ENCODE peak calls at places on chromosome 11, in seven cellular contexts. L is OCI-LY7, I is esophagus squamous epithelium, J is HCT116, T is omental fat pad, U is PC-3, A is cardiac fibroblast. X is an unnamed sample.

GRCh38 chr11:6229911-6230310 is 4.5 kb downstream of the FHIP1B start:
- DNase-seq in L (peak), I (no peak), J (no peak), T (no peak), U (no peak), A (no peak), X (no peak)

GRCh38 chr11:44797886-44798683 is 71.3 kb downstream of the TSPAN18 start:
- DNase-seq in L (no peak), I (no peak), J (no peak), T (no peak), U (no peak), A (no peak), X (no peak)

GRCh38 chr11:130476200-130476921 is 27.9 kb downstream of the ADAMTS15 start:
- DNase-seq in L (no peak), I (no peak), J (no peak), T (no peak), U (no peak), A (no peak), X (no peak)

GRCh38 chr11:74671520-74672196 is 59.6 kb downstream of the CHRDL2 start:
- DNase-seq in L (no peak), I (no peak), J (no peak), T (no peak), U (peak), A (peak), X (no peak)

GRCh38 chr11:2800655-2801531 is 84.7 kb downstream of the CDKN1C start:
- DNase-seq in L (no peak), I (no peak), J (no peak), T (no peak), U (no peak), A (no peak), X (peak)

GRCh38 chr11:79786961-79787360 is 346.1 kb upstream of the TENM4 start:
- DNase-seq in L (no peak), I (no peak), J (no peak), T (no peak), U (no peak), A (no peak), X (no peak)

GRCh38 chr11:73151371-73151870 is 9.3 kb upstream of the FCHSD2 start:
- DNase-seq in L (peak), I (no peak), J (no peak), T (no peak), U (no peak), A (no peak), X (no peak)

GRCh38 chr11:22193348-22194051 is 615 bp downstream of the ANO5 start:
- DNase-seq in L (no peak), I (no peak), J (no peak), T (no peak), U (no peak), A (no peak), X (no peak)

GRCh38 chr11:83456075-83456474 is 169.9 kb upstream of the CCDC90B start:
- DNase-seq in L (no peak), I (no peak), J (no peak), T (no peak), U (no peak), A (no peak), X (no peak)

GRCh38 chr11:2789791-2790580 is 90.2 kb upstream of the KCNQ1OT1 start:
- DNase-seq in L (no peak), I (no peak), J (no peak), T (peak), U (no peak), A (no peak), X (peak)

GRCh38 chr11:33557201-33557600 is 143.4 kb downstream of the C11orf91 start:
- DNase-seq in L (no peak), I (no peak), J (no peak), T (no peak), U (peak), A (peak), X (no peak)

GRCh38 chr11:130313383-130314183 is 1.1 kb downstream of the ZBTB44 start:
- DNase-seq in L (peak), I (no peak), J (no peak), T (no peak), U (peak), A (peak), X (no peak)

GRCh38 chr11:3781423-3781822 is 15.9 kb downstream of the NUP98 start:
- DNase-seq in L (no peak), I (no peak), J (no peak), T (no peak), U (peak), A (peak), X (no peak)

GRCh38 chr11:26621147-26621546 is 49.1 kb upstream of the MUC15 start:
- DNase-seq in L (no peak), I (no peak), J (no peak), T (no peak), U (peak), A (peak), X (no peak)

GRCh38 chr11:113690619-113691569 is 15.2 kb downstream of the TMPRSS5 start:
- DNase-seq in L (peak), I (no peak), J (peak), T (no peak), U (peak), A (peak), X (no peak)

GRCh38 chr11:94120946-94121345 is 7.7 kb upstream of the PANX1 start:
- DNase-seq in L (no peak), I (no peak), J (no peak), T (no peak), U (peak), A (peak), X (no peak)

GRCh38 chr11:63917685-63918523 is 940 bp upstream of the RCOR2 start:
- DNase-seq in L (peak), I (no peak), J (peak), T (no peak), U (peak), A (peak), X (no peak)

GRCh38 chr11:119421351-119421750 is 1.6 kb downstream of the THY1 start:
- DNase-seq in L (no peak), I (no peak), J (no peak), T (no peak), U (no peak), A (peak), X (no peak)

GRCh38 chr11:115180272-115180671 is 323.9 kb downstream of the CADM1 start:
- DNase-seq in L (no peak), I (no peak), J (no peak), T (no peak), U (no peak), A (no peak), X (no peak)

GRCh38 chr11:96361778-96362177 is 18.8 kb upstream of the MAML2 start:
- DNase-seq in L (no peak), I (no peak), J (no peak), T (no peak), U (no peak), A (peak), X (no peak)

GRCh38 chr11:69358398-69359080 is 64.6 kb downstream of the MYEOV start:
- DNase-seq in L (no peak), I (no peak), J (no peak), T (no peak), U (no peak), A (no peak), X (peak)

GRCh38 chr11:22130462-22131053 is 62.3 kb upstream of the ANO5 start:
- DNase-seq in L (peak), I (no peak), J (no peak), T (no peak), U (peak), A (peak), X (no peak)

GRCh38 chr11:17968206-17968605 is 44.6 kb downstream of the SERGEF start:
- DNase-seq in L (no peak), I (no peak), J (no peak), T (no peak), U (no peak), A (no peak), X (no peak)

GRCh38 chr11:26143553-26144308 is 188.2 kb upstream of the ANO3 start:
- DNase-seq in L (no peak), I (no peak), J (no peak), T (no peak), U (peak), A (no peak), X (no peak)

GRCh38 chr11:67483901-67484665 is 1.3 kb downstream of the AIP start:
- DNase-seq in L (peak), I (no peak), J (no peak), T (no peak), U (no peak), A (no peak), X (no peak)

GRCh38 chr11:130144129-130144528 is 15.5 kb upstream of the ST14 start:
- DNase-seq in L (no peak), I (no peak), J (no peak), T (no peak), U (no peak), A (no peak), X (no peak)

GRCh38 chr11:84719935-84720577 is 907.1 kb downstream of the DLG2 start:
- DNase-seq in L (no peak), I (no peak), J (no peak), T (no peak), U (no peak), A (no peak), X (no peak)

GRCh38 chr11:27041141-27041869 is 690 bp downstream of the BBOX1 start:
- DNase-seq in L (peak), I (no peak), J (no peak), T (no peak), U (no peak), A (peak), X (no peak)

GRCh38 chr11:128465531-128465930 is 121.8 kb downstream of the ETS1 start:
- DNase-seq in L (no peak), I (no peak), J (no peak), T (no peak), U (no peak), A (no peak), X (no peak)

GRCh38 chr11:10488121-10488580 is 33.1 kb downstream of the AMPD3 start:
- DNase-seq in L (peak), I (no peak), J (peak), T (peak), U (peak), A (peak), X (no peak)

GRCh38 chr11:62577046-62577708 is 3.5 kb upstream of the EEF1G start:
- DNase-seq in L (no peak), I (no peak), J (no peak), T (no peak), U (no peak), A (peak), X (no peak)

GRCh38 chr11:119701591-119702260 is 27.3 kb downstream of the NECTIN1 start:
- DNase-seq in L (no peak), I (no peak), J (no peak), T (no peak), U (peak), A (no peak), X (no peak)

GRCh38 chr11:123231263-123231662 is 36.2 kb upstream of the CLMP start:
- DNase-seq in L (no peak), I (no peak), J (no peak), T (no peak), U (no peak), A (peak), X (no peak)

GRCh38 chr11:67464411-67465189 is 4.5 kb downstream of the TMEM134 start:
- DNase-seq in L (peak), I (peak), J (peak), T (peak), U (peak), A (peak), X (peak)

GRCh38 chr11:105151936-105152554 is 12.5 kb upstream of the CARD18 start:
- DNase-seq in L (no peak), I (no peak), J (no peak), T (no peak), U (peak), A (peak), X (no peak)

GRCh38 chr11:111483431-111483830 is 28.8 kb downstream of the BTG4 start:
- DNase-seq in L (no peak), I (no peak), J (no peak), T (no peak), U (no peak), A (no peak), X (no peak)

GRCh38 chr11:111476961-111477360 is 35.2 kb downstream of the BTG4 start:
- DNase-seq in L (no peak), I (no peak), J (no peak), T (no peak), U (no peak), A (no peak), X (no peak)

GRCh38 chr11:111476366-111476765 is 35.8 kb downstream of the BTG4 start:
- DNase-seq in L (no peak), I (no peak), J (no peak), T (no peak), U (no peak), A (no peak), X (no peak)

GRCh38 chr11:111477898-111478297 is 34.3 kb downstream of the BTG4 start:
- DNase-seq in L (no peak), I (no peak), J (no peak), T (no peak), U (no peak), A (no peak), X (no peak)

GRCh38 chr11:111479666-111480065 is 32.5 kb downstream of the BTG4 start:
- DNase-seq in L (no peak), I (no peak), J (no peak), T (no peak), U (no peak), A (no peak), X (no peak)
- TF ChIP-seq CTCF in L (no peak), I (peak), J (no peak), T (no peak), U (peak), A (no peak), X (no peak)

GRCh38 chr11:46127150-46127638 is 5.9 kb upstream of the PHF21A start:
- DNase-seq in L (peak), I (no peak), J (peak), T (no peak), U (peak), A (peak), X (peak)
- TF ChIP-seq CTCF in L (peak), I (peak), J (peak), T (no peak), U (peak), A (peak), X (peak)

DNA sequence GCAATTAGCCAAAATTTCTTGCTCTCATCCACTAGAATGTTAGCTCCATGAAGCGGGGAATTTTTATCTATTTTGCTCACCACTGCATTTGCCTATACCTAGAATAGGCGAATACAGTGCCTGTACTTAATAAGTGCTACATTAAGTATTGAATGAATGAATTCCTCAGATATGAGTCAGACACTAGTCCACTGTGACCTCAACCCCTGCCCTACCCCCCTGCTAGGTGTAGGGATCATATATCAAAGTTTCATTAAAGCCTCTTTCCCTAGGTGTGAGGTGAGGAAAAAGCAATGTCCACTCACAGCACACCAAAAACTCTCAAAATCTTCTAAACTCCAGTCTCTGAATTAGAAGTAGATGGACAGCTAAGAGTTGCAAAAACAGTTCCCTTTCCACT is 9.7 kb upstream of the PSMA1 start:
- DNase-seq in L (no peak), I (no peak), J (no peak), T (no peak), U (peak), A (no peak), X (no peak)
- TF ChIP-seq CTCF in L (no peak), I (no peak), J (no peak), T (no peak), U (no peak), A (no peak), X (no peak)

GRCh38 chr11:29159552-29160465 is 857.0 kb downstream of the KCNA4 start:
- DNase-seq in L (peak), I (no peak), J (peak), T (no peak), U (peak), A (peak), X (no peak)
- TF ChIP-seq CTCF in L (peak), I (peak), J (peak), T (no peak), U (peak), A (peak), X (no peak)

GRCh38 chr11:70625921-70626518 is 227.7 kb downstream of the CTTN start:
- DNase-seq in L (no peak), I (no peak), J (no peak), T (no peak), U (no peak), A (no peak), X (no peak)

GRCh38 chr11:70623906-70624597 is 225.7 kb downstream of the CTTN start:
- DNase-seq in L (no peak), I (no peak), J (no peak), T (no peak), U (no peak), A (no peak), X (no peak)

GRCh38 chr11:70625051-70625450 is 226.7 kb downstream of the CTTN start:
- DNase-seq in L (no peak), I (no peak), J (no peak), T (no peak), U (no peak), A (no peak), X (no peak)

GRCh38 chr11:70622091-70622490 is 223.8 kb downstream of the CTTN start:
- DNase-seq in L (no peak), I (no peak), J (no peak), T (no peak), U (no peak), A (no peak), X (no peak)

DNA sequence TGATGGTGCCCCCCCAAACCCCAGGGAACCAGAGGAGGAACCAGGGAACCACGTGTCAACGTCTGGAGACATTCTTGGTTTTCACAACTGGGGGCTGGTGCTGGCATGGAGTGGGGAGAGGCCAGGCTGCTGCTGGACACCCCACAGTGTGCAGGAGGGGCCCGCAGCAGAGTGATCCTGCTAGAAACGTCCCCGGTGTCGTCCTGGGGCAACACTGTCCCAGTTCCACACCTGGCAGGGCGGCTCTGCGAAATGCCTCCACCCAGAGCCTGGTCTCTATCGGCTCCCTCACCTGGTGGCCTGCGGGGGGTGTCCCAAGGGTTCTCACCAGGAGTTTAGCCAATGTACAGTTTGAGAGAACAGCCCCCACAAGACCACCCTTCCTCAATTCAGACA is 226.3 kb downstream of the CTTN start:
- DNase-seq in L (no peak), I (no peak), J (no peak), T (no peak), U (no peak), A (no peak), X (no peak)
- TF ChIP-seq CTCF in L (no peak), I (no peak), J (no peak), T (no peak), U (no peak), A (no peak), X (no peak)

GRCh38 chr11:47617417-47617809 is 23.2 kb upstream of the C1QTNF4 start:
- DNase-seq in L (no peak), I (no peak), J (no peak), T (no peak), U (peak), A (peak), X (no peak)
- TF ChIP-seq CTCF in L (peak), I (no peak), J (no peak), T (no peak), U (no peak), A (no peak), X (no peak)

GRCh38 chr11:66336234-66337102 is at the start of gene RIN1:
- DNase-seq in L (peak), I (no peak), J (peak), T (no peak), U (peak), A (peak), X (peak)
- TF ChIP-seq CTCF in L (peak), I (peak), J (no peak), T (no peak), U (peak), A (no peak), X (peak)

GRCh38 chr11:58285483-58286040 is 17.5 kb upstream of the OR10W1 start:
- DNase-seq in L (peak), I (no peak), J (no peak), T (no peak), U (peak), A (no peak), X (no peak)
- TF ChIP-seq CTCF in L (no peak), I (no peak), J (no peak), T (no peak), U (no peak), A (no peak), X (no peak)

DNA sequence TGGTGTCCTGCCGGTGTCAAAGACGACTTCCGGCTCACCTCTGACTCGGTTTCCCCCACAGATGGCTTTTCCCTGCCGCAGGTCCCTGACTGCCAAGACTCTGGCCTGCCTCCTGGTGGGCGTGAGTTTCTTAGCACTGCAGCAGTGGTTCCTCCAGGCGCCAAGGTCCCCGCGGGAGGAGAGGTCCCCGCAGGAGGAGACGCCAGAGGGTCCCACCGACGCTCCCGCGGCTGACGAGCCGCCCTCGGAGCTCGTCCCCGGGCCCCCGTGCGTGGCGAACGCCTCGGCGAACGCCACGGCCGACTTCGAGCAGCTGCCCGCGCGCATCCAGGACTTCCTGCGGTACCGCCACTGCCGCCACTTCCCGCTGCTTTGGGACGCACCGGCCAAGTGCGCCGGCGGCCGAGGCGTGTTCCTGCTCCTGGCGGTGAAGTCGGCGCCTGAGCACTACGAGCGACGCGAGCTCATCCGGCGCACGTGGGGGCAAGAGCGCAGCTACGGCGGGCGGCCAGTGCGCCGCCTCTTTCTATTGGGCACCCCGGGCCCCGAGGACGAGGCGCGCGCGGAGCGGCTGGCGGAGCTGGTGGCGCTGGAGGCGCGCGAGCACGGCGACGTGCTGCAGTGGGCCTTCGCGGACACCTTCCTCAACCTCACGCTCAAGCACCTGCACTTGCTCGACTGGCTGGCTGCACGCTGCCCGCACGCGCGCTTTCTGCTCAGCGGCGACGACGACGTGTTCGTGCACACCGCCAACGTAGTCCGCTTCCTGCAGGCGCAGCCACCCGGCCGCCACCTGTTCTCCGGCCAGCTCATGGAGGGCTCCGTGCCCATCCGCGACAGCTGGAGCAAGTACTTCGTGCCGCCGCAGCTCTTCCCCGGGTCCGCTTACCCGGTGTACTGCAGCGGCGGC is 5.5 kb downstream of the B3GNT6 start:
- DNase-seq in L (no peak), I (no peak), J (no peak), T (no peak), U (no peak), A (peak), X (no peak)
- TF ChIP-seq CTCF in L (no peak), I (peak), J (no peak), T (no peak), U (peak), A (peak), X (no peak)

GRCh38 chr11:106917973-106918372 is 100.3 kb downstream of the GUCY1A2 start:
- DNase-seq in L (peak), I (no peak), J (peak), T (no peak), U (peak), A (peak), X (no peak)
- TF ChIP-seq CTCF in L (peak), I (no peak), J (no peak), T (no peak), U (peak), A (peak), X (no peak)

X was measured in natural killer cell.